ENCODE peak calls at places on chromosomes 6 and 20, in eight cellular contexts. One of them, this sample, is unnamed.

GRCh38 chr6:89385156-89385667 is 26.9 kb downstream of the RRAGD start:
- DNase-seq in retina: no peak
- DNase-seq in kidney tubule cell: peak
- DNase-seq in ecto neural progenitor cell: no peak
- DNase-seq in vagina: no peak
- DNase-seq in stimulated activated CD4-positive, alpha-beta T cell treated with anti-CD3 and anti-CD28 coated beads, Interleukin-2, amount 100 ng/mL, for 24 hours: no peak
- DNase-seq in M059J: peak
- DNase-seq in stromal cell of bone marrow: peak
- DNase-seq in this sample: peak

GRCh38 chr6:137013738-137014602 is 30.8 kb downstream of the IL20RA start:
- DNase-seq in kidney tubule cell: peak
- DNase-seq in ecto neural progenitor cell: no peak
- DNase-seq in stromal cell of bone marrow: peak
- DNase-seq in retina: no peak
- DNase-seq in stimulated activated CD4-positive, alpha-beta T cell treated with anti-CD3 and anti-CD28 coated beads, Interleukin-2, amount 100 ng/mL, for 24 hours: no peak
- DNase-seq in M059J: peak
- DNase-seq in vagina: no peak
- DNase-seq in this sample: peak

GRCh38 chr6:152226119-152226518 is 411.0 kb downstream of the SYNE1 start:
- DNase-seq in vagina: no peak
- DNase-seq in ecto neural progenitor cell: no peak
- DNase-seq in stimulated activated CD4-positive, alpha-beta T cell treated with anti-CD3 and anti-CD28 coated beads, Interleukin-2, amount 100 ng/mL, for 24 hours: no peak
- DNase-seq in retina: no peak
- DNase-seq in kidney tubule cell: no peak
- DNase-seq in stromal cell of bone marrow: no peak
- DNase-seq in M059J: no peak
- DNase-seq in this sample: no peak

GRCh38 chr20:63128367-63128766 is 87.6 kb downstream of the YTHDF1 start:
- DNase-seq in kidney tubule cell: no peak
- DNase-seq in ecto neural progenitor cell: no peak
- DNase-seq in vagina: no peak
- DNase-seq in stromal cell of bone marrow: no peak
- DNase-seq in M059J: no peak
- DNase-seq in retina: no peak
- DNase-seq in stimulated activated CD4-positive, alpha-beta T cell treated with anti-CD3 and anti-CD28 coated beads, Interleukin-2, amount 100 ng/mL, for 24 hours: no peak
- DNase-seq in this sample: no peak

GRCh38 chr6:31620586-31621319 is at the start of gene PRRC2A:
- DNase-seq in stromal cell of bone marrow: peak
- DNase-seq in retina: peak
- DNase-seq in ecto neural progenitor cell: peak
- DNase-seq in stimulated activated CD4-positive, alpha-beta T cell treated with anti-CD3 and anti-CD28 coated beads, Interleukin-2, amount 100 ng/mL, for 24 hours: peak
- DNase-seq in kidney tubule cell: no peak
- DNase-seq in M059J: no peak
- DNase-seq in vagina: peak
- DNase-seq in this sample: no peak

GRCh38 chr20:3313681-3314080 is 74.7 kb upstream of the SLC4A11 start:
- DNase-seq in vagina: no peak
- DNase-seq in M059J: no peak
- DNase-seq in kidney tubule cell: peak
- DNase-seq in stromal cell of bone marrow: no peak
- DNase-seq in ecto neural progenitor cell: no peak
- DNase-seq in retina: no peak
- DNase-seq in stimulated activated CD4-positive, alpha-beta T cell treated with anti-CD3 and anti-CD28 coated beads, Interleukin-2, amount 100 ng/mL, for 24 hours: no peak
- DNase-seq in this sample: no peak

GRCh38 chr6:154370545-154370944 is 13.9 kb upstream of the IPCEF1 start:
- DNase-seq in kidney tubule cell: peak
- DNase-seq in M059J: peak
- DNase-seq in retina: no peak
- DNase-seq in stromal cell of bone marrow: peak
- DNase-seq in ecto neural progenitor cell: no peak
- DNase-seq in vagina: no peak
- DNase-seq in stimulated activated CD4-positive, alpha-beta T cell treated with anti-CD3 and anti-CD28 coated beads, Interleukin-2, amount 100 ng/mL, for 24 hours: peak
- DNase-seq in this sample: peak

GRCh38 chr20:51629399-51630058 is 87.0 kb upstream of the NFATC2 start:
- DNase-seq in ecto neural progenitor cell: no peak
- DNase-seq in kidney tubule cell: no peak
- DNase-seq in vagina: no peak
- DNase-seq in stimulated activated CD4-positive, alpha-beta T cell treated with anti-CD3 and anti-CD28 coated beads, Interleukin-2, amount 100 ng/mL, for 24 hours: no peak
- DNase-seq in stromal cell of bone marrow: no peak
- DNase-seq in M059J: no peak
- DNase-seq in retina: no peak
- DNase-seq in this sample: no peak

GRCh38 chr20:44776977-44777376 is 31.3 kb downstream of the KCNK15 start:
- DNase-seq in kidney tubule cell: no peak
- DNase-seq in vagina: no peak
- DNase-seq in retina: no peak
- DNase-seq in stromal cell of bone marrow: no peak
- DNase-seq in ecto neural progenitor cell: peak
- DNase-seq in stimulated activated CD4-positive, alpha-beta T cell treated with anti-CD3 and anti-CD28 coated beads, Interleukin-2, amount 100 ng/mL, for 24 hours: no peak
- DNase-seq in M059J: peak
- DNase-seq in this sample: peak

GRCh38 chr6:38935051-38935450 is 113.5 kb upstream of the GLP1R start:
- DNase-seq in kidney tubule cell: no peak
- DNase-seq in vagina: no peak
- DNase-seq in M059J: no peak
- DNase-seq in ecto neural progenitor cell: no peak
- DNase-seq in retina: no peak
- DNase-seq in stromal cell of bone marrow: no peak
- DNase-seq in stimulated activated CD4-positive, alpha-beta T cell treated with anti-CD3 and anti-CD28 coated beads, Interleukin-2, amount 100 ng/mL, for 24 hours: no peak
- DNase-seq in this sample: no peak

GRCh38 chr6:90495216-90495817 is 91.6 kb downstream of the MAP3K7 start:
- DNase-seq in stromal cell of bone marrow: no peak
- DNase-seq in vagina: no peak
- DNase-seq in retina: no peak
- DNase-seq in stimulated activated CD4-positive, alpha-beta T cell treated with anti-CD3 and anti-CD28 coated beads, Interleukin-2, amount 100 ng/mL, for 24 hours: no peak
- DNase-seq in M059J: no peak
- DNase-seq in kidney tubule cell: no peak
- DNase-seq in ecto neural progenitor cell: no peak
- DNase-seq in this sample: no peak

GRCh38 chr6:98769546-98769945 is 64.8 kb upstream of the POU3F2 start:
- DNase-seq in retina: no peak
- DNase-seq in vagina: no peak
- DNase-seq in kidney tubule cell: peak
- DNase-seq in stimulated activated CD4-positive, alpha-beta T cell treated with anti-CD3 and anti-CD28 coated beads, Interleukin-2, amount 100 ng/mL, for 24 hours: no peak
- DNase-seq in ecto neural progenitor cell: no peak
- DNase-seq in M059J: peak
- DNase-seq in stromal cell of bone marrow: no peak
- DNase-seq in this sample: peak

GRCh38 chr20:34701405-34702085 is 2.6 kb upstream of the TP53INP2 start:
- DNase-seq in retina: no peak
- DNase-seq in ecto neural progenitor cell: no peak
- DNase-seq in vagina: no peak
- DNase-seq in stromal cell of bone marrow: no peak
- DNase-seq in M059J: peak
- DNase-seq in kidney tubule cell: peak
- DNase-seq in stimulated activated CD4-positive, alpha-beta T cell treated with anti-CD3 and anti-CD28 coated beads, Interleukin-2, amount 100 ng/mL, for 24 hours: no peak
- DNase-seq in this sample: peak

GRCh38 chr6:154615483-154616025 is 105.1 kb upstream of the CNKSR3 start:
- DNase-seq in kidney tubule cell: peak
- DNase-seq in stromal cell of bone marrow: peak
- DNase-seq in stimulated activated CD4-positive, alpha-beta T cell treated with anti-CD3 and anti-CD28 coated beads, Interleukin-2, amount 100 ng/mL, for 24 hours: no peak
- DNase-seq in M059J: peak
- DNase-seq in vagina: no peak
- DNase-seq in retina: no peak
- DNase-seq in ecto neural progenitor cell: no peak
- DNase-seq in this sample: peak